ENCODE peak calls at places on chromosomes 11 and 22, in five cellular contexts. W, Y, I, E and T are unnamed samples.

GRCh38 chr11:65586676-65587075 is 8.9 kb downstream of the KCNK7 start:
- DNase-seq in Y (peak; percentile 82), I (peak; percentile 75), E (peak; percentile 29), W (no peak), T (no peak)

GRCh38 chr11:46393231-46393616 is 1.6 kb upstream of the CHRM4 start:
- DNase-seq in Y (no peak), W (no peak), I (no peak), E (no peak), T (no peak)

GRCh38 chr11:103536335-103536722 is 427.1 kb downstream of the DYNC2H1 start:
- DNase-seq in E (no peak), Y (no peak), W (no peak), I (peak; percentile 24), T (no peak)

GRCh38 chr22:19942886-19943664 is 1.5 kb upstream of the TXNRD2 start:
- DNase-seq in E (no peak), Y (peak; percentile 40), I (no peak), W (no peak), T (peak; percentile 95)

GRCh38 chr11:57646221-57646620 is 3.5 kb downstream of the YPEL4 start:
- DNase-seq in Y (no peak), E (no peak), I (no peak), W (no peak), T (no peak)

GRCh38 chr11:68872216-68873003 is 30.7 kb upstream of the CPT1A start:
- DNase-seq in I (no peak), E (no peak), W (no peak), Y (no peak), T (peak; percentile 40)

GRCh38 chr22:46052801-46053562 is 76.0 kb upstream of the WNT7B start:
- DNase-seq in I (peak; percentile 85), W (no peak), E (peak; percentile 81), Y (no peak), T (peak; percentile 77)

GRCh38 chr11:47441421-47441820 is 7.5 kb downstream of the RAPSN start:
- DNase-seq in W (no peak), Y (no peak), I (no peak), E (no peak), T (no peak)

GRCh38 chr11:120066738-120067303 is 71.1 kb downstream of the TRIM29 start:
- DNase-seq in E (no peak), I (no peak), Y (no peak), W (no peak), T (no peak)

GRCh38 chr11:8685306-8685705 is 2.7 kb downstream of the RPL27A start:
- DNase-seq in W (no peak), E (no peak), Y (no peak), I (no peak), T (no peak)

GRCh38 chr11:30481816-30482215 is 104.3 kb downstream of the MPPED2 start:
- DNase-seq in W (no peak), Y (no peak), E (no peak), I (no peak), T (no peak)

GRCh38 chr22:49555526-49555925 is 272.1 kb downstream of the BRD1 start:
- DNase-seq in Y (no peak), I (no peak), E (no peak), W (no peak), T (no peak)

GRCh38 chr22:31039393-31039792 is 41.7 kb upstream of the SMTN start:
- DNase-seq in W (no peak), Y (no peak), I (no peak), E (no peak), T (peak; percentile 87)

GRCh38 chr11:88281317-88281712 is 56.2 kb downstream of the CTSC start:
- DNase-seq in E (no peak), I (no peak), Y (peak; percentile 21), W (no peak), T (peak; percentile 25)

GRCh38 chr11:62195945-62196344 is 5.9 kb downstream of the SCGB1D1 start:
- DNase-seq in E (no peak), W (no peak), I (no peak), Y (peak; percentile 16), T (no peak)

GRCh38 chr22:46027219-46028068 is 50.5 kb upstream of the WNT7B start:
- DNase-seq in I (no peak), E (peak; percentile 27), W (no peak), Y (peak; percentile 44), T (peak; percentile 64)

GRCh38 chr22:49657275-49657973 is 170.2 kb downstream of the BRD1 start:
- DNase-seq in E (peak; percentile 87), Y (no peak), I (no peak), W (peak; percentile 71), T (no peak)

GRCh38 chr22:41341990-41342389 is 39.8 kb upstream of the TEF start:
- DNase-seq in E (peak; percentile 29), I (no peak), Y (no peak), W (no peak), T (no peak)

GRCh38 chr11:9362393-9362863 is 22.0 kb upstream of the IPO7 start:
- DNase-seq in W (no peak), I (peak; percentile 57), Y (no peak), E (no peak), T (peak; percentile 24)

GRCh38 chr11:76419896-76420295 is 24.9 kb upstream of the EMSY start:
- DNase-seq in E (no peak), I (no peak), Y (peak; percentile 34), W (no peak), T (peak; percentile 3)

GRCh38 chr11:42170601-42171000 is 711.1 kb upstream of the LRRC4C start:
- DNase-seq in Y (no peak), E (no peak), W (no peak), I (no peak), T (no peak)

GRCh38 chr11:10892250-10892649 is 34.4 kb upstream of the ZBED5 start:
- DNase-seq in E (no peak), W (no peak), I (no peak), Y (no peak), T (no peak)

GRCh38 chr11:59680287-59681154 is 11.7 kb upstream of the PATL1 start:
- DNase-seq in W (peak; percentile 77), Y (peak; percentile 86), I (peak; percentile 63), E (peak; percentile 75), T (peak; percentile 85)

GRCh38 chr11:114738954-114739353 is 60.6 kb downstream of the NXPE2 start:
- DNase-seq in W (peak; percentile 22), I (peak; percentile 44), Y (peak; percentile 71), E (peak; percentile 78), T (peak; percentile 63)

GRCh38 chr11:120067361-120068113 is 70.4 kb downstream of the TRIM29 start:
- DNase-seq in Y (no peak), I (no peak), E (no peak), W (no peak), T (no peak)

GRCh38 chr11:1287928-1288327 is 21.5 kb downstream of the TOLLIP start:
- DNase-seq in W (no peak), Y (no peak), I (no peak), E (no peak), T (no peak)

GRCh38 chr11:65421204-65422103 is 1.1 kb upstream of the NEAT1 start:
- DNase-seq in E (peak; percentile 91), I (peak; percentile 59), W (peak; percentile 87), Y (peak; percentile 39), T (peak; percentile 99)

GRCh38 chr11:119533931-119534694 is 111.1 kb upstream of the THY1 start:
- DNase-seq in Y (peak; percentile 82), W (peak; percentile 38), E (peak; percentile 44), I (peak; percentile 81), T (peak; percentile 80)

GRCh38 chr22:49827853-49828598 is at the start of gene BRD1:
- DNase-seq in Y (peak; percentile 84), E (peak; percentile 72), I (peak; percentile 89), W (no peak), T (peak; percentile 88)

GRCh38 chr22:43901976-43902643 is 10.3 kb upstream of the PNPLA5 start:
- DNase-seq in I (no peak), W (no peak), E (no peak), Y (no peak), T (peak; percentile 26)
- H3K9ac ChIP-seq in I (no peak overlapping the region), W (no peak overlapping the region), E (no peak overlapping the region), Y (no peak overlapping the region), T (no peak overlapping the region)

GRCh38 chr11:94769897-94770296 is 1.7 kb downstream of the AMOTL1 start:
- DNase-seq in I (no peak), E (no peak), Y (no peak), W (no peak), T (peak; percentile 51)

GRCh38 chr11:94768602-94769511 is 701 bp downstream of the AMOTL1 start:
- DNase-seq in W (no peak), Y (peak; percentile 63), E (peak; percentile 36), I (peak; percentile 79), T (peak; percentile 63)

GRCh38 chr11:94771390-94771789 is 3.2 kb downstream of the AMOTL1 start:
- DNase-seq in Y (no peak), E (no peak), W (no peak), I (no peak), T (peak; percentile 42)

GRCh38 chr11:94771951-94772350 is 3.8 kb downstream of the AMOTL1 start:
- DNase-seq in Y (no peak), E (no peak), I (no peak), W (no peak), T (no peak)

GRCh38 chr11:94770563-94771120 is 2.5 kb downstream of the AMOTL1 start:
- DNase-seq in I (peak; percentile 25), W (no peak), Y (no peak), E (no peak), T (no peak)
- TF ChIP-seq EZH2phosphoT487 in I (no peak), W (no peak), Y (no peak), E (no peak), T (no peak)

GRCh38 chr11:123742778-123743177 is 1.3 kb upstream of the ZNF202 start:
- DNase-seq in Y (no peak), E (no peak), W (no peak), I (no peak), T (no peak)

GRCh38 chr11:123740787-123741158 is 687 bp downstream of the ZNF202 start:
- DNase-seq in W (no peak), Y (no peak), E (no peak), I (no peak), T (peak; percentile 43)

GRCh38 chr11:123745764-123746451 is 4.4 kb upstream of the ZNF202 start:
- DNase-seq in E (no peak), W (no peak), I (no peak), Y (peak; percentile 41), T (no peak)

GRCh38 chr11:123741159-123741951 is at the start of gene ZNF202:
- DNase-seq in I (peak; percentile 92), E (peak; percentile 92), Y (peak; percentile 96), W (peak; percentile 69), T (peak; percentile 98)

DNA sequence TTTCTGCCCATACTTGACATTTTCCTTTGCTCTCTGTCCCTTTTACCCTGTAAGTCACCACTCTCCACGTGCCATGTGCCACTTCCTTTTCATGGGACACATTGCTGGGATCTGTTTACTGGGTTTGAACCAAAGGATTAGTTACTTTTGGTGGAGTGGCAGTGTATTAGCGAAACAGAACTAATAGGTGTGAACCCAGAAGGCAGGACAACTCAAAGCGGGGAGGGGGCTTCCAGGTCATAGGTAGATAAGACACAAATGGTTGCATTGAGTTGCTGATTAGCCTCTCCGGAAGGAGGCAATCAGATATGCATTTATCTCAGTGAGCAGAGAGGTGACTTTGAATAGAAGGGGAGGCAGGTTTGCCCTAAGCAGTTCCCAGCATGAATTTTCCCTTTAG is 874 bp upstream of the ZNF202 start:
- DNase-seq in Y (peak; percentile 11), I (no peak), E (no peak), W (no peak), T (no peak)
- H3K9ac ChIP-seq in Y (peak overlapping the region; percentile 16), I (peak overlapping the region; percentile 92), E (peak overlapping the region; percentile 86), W (peak overlapping the region; percentile 76), T (peak overlapping the region; percentile 94)

DNA sequence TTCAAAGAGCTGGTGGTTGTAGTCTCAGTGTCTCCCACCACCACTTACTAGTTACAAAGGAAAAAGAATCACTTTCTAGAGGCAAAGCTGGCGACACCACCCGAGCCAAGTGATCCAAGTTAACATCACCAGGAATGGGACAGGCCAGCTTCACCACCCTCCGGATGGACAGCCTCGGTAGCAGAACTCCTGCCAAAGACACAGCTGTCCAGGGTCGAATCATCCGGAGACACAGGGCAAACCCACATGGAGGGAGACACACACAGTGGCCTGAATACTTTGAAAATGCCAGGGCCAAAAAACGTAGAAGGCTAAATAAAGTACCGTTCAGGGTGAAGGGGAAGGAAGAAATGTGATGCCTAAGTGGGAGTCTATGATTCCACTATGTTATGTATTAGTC is 33.1 kb downstream of the KCNQ1 start:
- DNase-seq in E (no peak), Y (no peak), I (no peak), W (no peak), T (no peak)
- TF ChIP-seq EZH2phosphoT487 in E (no peak), Y (no peak), I (no peak), W (no peak), T (no peak)